ENCODE peak calls at places on chromosomes 16 and 17, in five cellular contexts. B is esophagus squamous epithelium, E is heart left ventricle, J is ovary, D is stomach. P is an unnamed sample.

GRCh38 chr17:49290690-49291326 is 60.2 kb upstream of the PHOSPHO1 start:
- DNase-seq in B (no peak), D (no peak), E (no peak), J (no peak), P (no peak)

GRCh38 chr16:55526448-55526847 is 17.6 kb downstream of the LPCAT2 start:
- DNase-seq in E (no peak), J (no peak), B (no peak), D (no peak), P (no peak)

GRCh38 chr17:33112763-33113162 is 121.1 kb downstream of the SPACA3 start:
- DNase-seq in B (no peak), E (no peak), D (no peak), J (no peak), P (no peak)

GRCh38 chr16:10183606-10183959 is 1.4 kb upstream of the GRIN2A start:
- DNase-seq in B (no peak), D (no peak), E (no peak), J (no peak), P (no peak)

GRCh38 chr16:2827481-2827790 is 2.7 kb upstream of the ZG16B start:
- DNase-seq in J (no peak), E (no peak), D (no peak), B (no peak), P (no peak)

GRCh38 chr17:7825206-7825980 is 8.6 kb upstream of the KDM6B start:
- DNase-seq in J (no peak), D (no peak), B (no peak), E (no peak), P (no peak)

GRCh38 chr17:63407741-63408330 is 38.3 kb downstream of the CYB561 start:
- DNase-seq in D (no peak), J (no peak), E (no peak), B (no peak), P (no peak)

GRCh38 chr16:3514621-3515020 is 13.8 kb downstream of the CLUAP1 start:
- DNase-seq in D (no peak), E (no peak), J (no peak), B (no peak), P (no peak)

GRCh38 chr16:53841884-53842283 is 137.9 kb downstream of the FTO start:
- DNase-seq in B (no peak), J (no peak), D (no peak), E (no peak), P (no peak)

GRCh38 chr16:29687755-29688154 is 8.8 kb downstream of the QPRT start:
- DNase-seq in J (no peak), D (no peak), B (no peak), E (no peak), P (no peak)

GRCh38 chr17:33732116-33732515 is 439.0 kb upstream of the ASIC2 start:
- DNase-seq in J (no peak), B (no peak), E (no peak), D (no peak), P (no peak)

GRCh38 chr16:47567321-47567720 is 106.2 kb downstream of the PHKB start:
- DNase-seq in J (no peak), B (no peak), D (no peak), E (no peak), P (no peak)

GRCh38 chr17:73369126-73369525 is 57.3 kb upstream of the CDC42EP4 start:
- DNase-seq in B (no peak), E (peak), J (peak), D (peak), P (peak)

GRCh38 chr17:67458203-67458602 is 81.1 kb downstream of the PITPNC1 start:
- DNase-seq in B (no peak), D (no peak), J (no peak), E (no peak), P (no peak)

GRCh38 chr17:54694287-54694887 is 206.3 kb upstream of the TOM1L1 start:
- DNase-seq in J (no peak), B (no peak), E (no peak), D (no peak), P (no peak)

GRCh38 chr17:27226611-27227234 is 67.2 kb upstream of the WSB1 start:
- DNase-seq in B (no peak), J (no peak), E (no peak), D (no peak), P (no peak)

GRCh38 chr17:48113201-48113676 is 5.7 kb downstream of the SNX11 start:
- DNase-seq in E (peak), J (no peak), B (no peak), D (no peak), P (no peak)

GRCh38 chr17:50924800-50925199 is 58.6 kb upstream of the TOB1 start:
- DNase-seq in D (no peak), J (no peak), B (no peak), E (no peak), P (no peak)

GRCh38 chr17:6713130-6713917 is at the start of gene SLC13A5:
- DNase-seq in J (peak), E (no peak), D (no peak), B (no peak), P (peak)

GRCh38 chr17:53655591-53655990 is 167.1 kb upstream of the KIF2B start:
- DNase-seq in D (no peak), E (no peak), J (no peak), B (no peak), P (no peak)

GRCh38 chr17:49294126-49294525 is 63.5 kb upstream of the PHOSPHO1 start:
- DNase-seq in E (no peak), B (no peak), J (no peak), D (no peak), P (no peak)

GRCh38 chr16:58511933-58512815 is 3.1 kb upstream of the SETD6 start:
- DNase-seq in E (peak), J (peak), D (peak), B (no peak), P (peak)

GRCh38 chr16:83501481-83501880 is 306.3 kb upstream of the HSBP1 start:
- DNase-seq in E (no peak), D (no peak), B (no peak), J (no peak), P (no peak)

GRCh38 chr16:13898233-13898632 is 21.7 kb upstream of the ERCC4 start:
- DNase-seq in E (no peak), D (no peak), B (no peak), J (no peak), P (no peak)

GRCh38 chr16:12392585-12393089 is 411.1 kb downstream of the CPPED1 start:
- DNase-seq in E (no peak), J (peak), B (no peak), D (no peak), P (peak)

GRCh38 chr17:50260501-50260911 is 13.8 kb upstream of the TMEM92 start:
- DNase-seq in B (no peak), J (peak), D (no peak), E (no peak), P (no peak)

GRCh38 chr17:2218426-2218825 is 85.2 kb downstream of the SMG6 start:
- DNase-seq in B (no peak), E (no peak), D (no peak), J (no peak), P (no peak)

GRCh38 chr17:74467221-74467951 is 952 bp downstream of the CD300A start:
- DNase-seq in E (no peak), J (no peak), B (peak), D (peak), P (no peak)

GRCh38 chr17:37744961-37745800 is at the start of gene HNF1B:
- DNase-seq in D (peak), B (no peak), J (no peak), E (no peak), P (peak)

GRCh38 chr17:8121531-8122390 is 2.1 kb downstream of the HES7 start:
- DNase-seq in J (peak), D (no peak), E (peak), B (no peak), P (no peak)

GRCh38 chr16:1929578-1930337 is 11.5 kb upstream of the HS3ST6 start:
- DNase-seq in B (peak), E (peak), D (peak), J (peak), P (peak)

GRCh38 chr17:18043491-18043890 is 4.3 kb downstream of the GID4 start:
- DNase-seq in J (no peak), B (no peak), D (no peak), E (no peak), P (no peak)

GRCh38 chr17:42928714-42929496 is 28.3 kb downstream of the G6PC1 start:
- DNase-seq in B (no peak), J (no peak), E (peak), D (peak), P (peak)

GRCh38 chr16:28110074-28110473 is 46.6 kb upstream of the GSG1L start:
- DNase-seq in B (no peak), D (peak), E (no peak), J (no peak), P (no peak)
- H3K27ac ChIP-seq in B (no peak), D (no peak), E (no peak), J (no peak), P (no peak)

GRCh38 chr16:72093448-72094265 is at the start of the genes DHX38 and TXNL4B:
- DNase-seq in B (peak), D (peak), J (peak), E (peak), P (peak)
- TF ChIP-seq POLR2A in B (no peak), D (peak), J (peak), E (peak), P (peak)

GRCh38 chr16:70730016-70730415 is 44.2 kb upstream of the MTSS2 start:
- DNase-seq in D (no peak), J (no peak), B (no peak), E (no peak), P (no peak)
- H3K27ac ChIP-seq in D (no peak), J (no peak), B (peak), E (no peak), P (no peak)

GRCh38 chr17:77781536-77781935 is 177.0 kb upstream of the TNRC6C start:
- DNase-seq in E (peak), D (no peak), J (no peak), B (no peak), P (no peak)

GRCh38 chr17:77774182-77774581 is 184.3 kb upstream of the TNRC6C start:
- DNase-seq in E (no peak), B (no peak), J (no peak), D (no peak), P (no peak)

GRCh38 chr17:77782611-77783010 is 175.9 kb upstream of the TNRC6C start:
- DNase-seq in D (no peak), J (no peak), E (no peak), B (no peak), P (no peak)

GRCh38 chr17:77779711-77780539 is 178.6 kb upstream of the TNRC6C start:
- DNase-seq in J (peak), D (no peak), B (no peak), E (peak), P (peak)

DNA sequence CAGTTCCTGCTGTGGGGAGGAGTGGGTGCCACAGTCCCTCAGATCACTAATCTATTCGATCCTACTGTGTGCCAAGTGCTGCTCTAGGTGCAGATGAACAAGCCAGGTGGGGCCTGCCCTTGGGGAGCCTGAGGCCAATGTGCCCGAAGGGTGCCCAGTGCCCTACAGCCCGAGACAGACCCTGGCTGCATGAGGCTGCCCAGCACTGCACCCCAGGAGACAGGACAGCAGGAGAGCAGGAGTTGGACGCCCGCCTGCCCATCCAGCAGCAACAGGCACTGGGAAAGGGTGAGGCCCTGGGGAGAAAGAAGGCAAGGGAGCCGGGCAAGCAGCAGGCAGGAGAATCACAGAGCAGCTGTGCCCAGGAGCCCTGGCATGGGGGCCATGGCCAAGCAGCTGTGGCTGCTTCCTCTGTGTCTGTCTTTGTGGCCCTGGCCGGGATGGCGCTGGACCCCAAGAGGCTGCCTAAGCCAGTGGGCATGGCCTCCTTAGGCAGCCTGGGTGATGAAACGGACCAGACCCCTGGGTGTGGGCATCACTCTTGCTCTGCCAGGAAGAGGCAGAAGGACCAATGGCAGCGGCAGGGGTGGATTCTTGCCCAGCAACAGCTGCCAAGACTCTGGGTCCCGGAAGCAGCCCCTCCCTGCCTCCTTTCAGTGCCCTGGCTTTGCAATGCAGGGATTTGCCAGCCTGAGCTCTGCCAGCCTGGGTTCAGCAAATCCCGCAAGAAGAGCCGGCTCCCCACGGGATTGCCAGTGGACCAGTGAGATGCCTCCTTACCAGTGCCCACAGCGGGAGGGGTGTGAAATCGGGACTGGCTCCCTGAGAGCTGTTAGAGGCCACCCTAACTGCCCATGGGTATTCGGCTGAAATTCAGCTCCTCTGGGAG is 179.6 kb upstream of the TNRC6C start:
- DNase-seq in J (peak), E (peak), B (no peak), D (peak), P (peak)
- TF ChIP-seq POLR2A in J (no peak), E (no peak), B (no peak), D (no peak), P (no peak)

DNA sequence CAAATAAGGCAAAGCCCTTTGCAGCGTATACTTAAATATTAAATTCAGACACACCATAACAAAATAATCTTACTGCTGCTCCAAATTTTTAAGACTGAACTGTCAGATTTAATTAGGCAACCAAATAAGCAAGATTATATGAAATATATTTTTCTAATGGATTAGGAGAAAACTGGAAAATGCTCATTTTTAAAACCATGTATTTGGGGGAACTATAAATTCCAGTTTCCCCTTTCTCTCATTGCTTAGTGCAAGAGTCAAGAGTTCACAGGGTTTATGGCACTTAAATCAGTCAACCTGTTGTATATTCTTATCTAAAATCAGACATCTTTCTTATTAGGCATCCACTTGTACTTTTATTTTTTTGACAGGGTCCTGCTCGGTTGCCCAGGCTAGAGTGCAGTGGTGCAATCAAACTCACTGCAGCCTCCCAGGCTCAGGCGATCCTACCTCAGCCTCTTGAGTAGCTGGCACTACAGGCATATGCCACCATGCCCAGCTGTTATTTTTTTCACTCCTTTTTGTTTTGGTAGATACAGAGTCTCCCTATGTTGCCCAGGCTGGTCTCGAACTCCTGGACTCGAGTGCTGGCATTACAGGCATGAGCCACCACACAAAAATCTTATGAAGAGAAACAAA is 2.1 kb upstream of the KANSL1 start:
- DNase-seq in B (no peak), J (no peak), E (peak), D (no peak), P (no peak)
- H3K27ac ChIP-seq in B (no peak), J (no peak), E (no peak), D (peak), P (no peak)

DNA sequence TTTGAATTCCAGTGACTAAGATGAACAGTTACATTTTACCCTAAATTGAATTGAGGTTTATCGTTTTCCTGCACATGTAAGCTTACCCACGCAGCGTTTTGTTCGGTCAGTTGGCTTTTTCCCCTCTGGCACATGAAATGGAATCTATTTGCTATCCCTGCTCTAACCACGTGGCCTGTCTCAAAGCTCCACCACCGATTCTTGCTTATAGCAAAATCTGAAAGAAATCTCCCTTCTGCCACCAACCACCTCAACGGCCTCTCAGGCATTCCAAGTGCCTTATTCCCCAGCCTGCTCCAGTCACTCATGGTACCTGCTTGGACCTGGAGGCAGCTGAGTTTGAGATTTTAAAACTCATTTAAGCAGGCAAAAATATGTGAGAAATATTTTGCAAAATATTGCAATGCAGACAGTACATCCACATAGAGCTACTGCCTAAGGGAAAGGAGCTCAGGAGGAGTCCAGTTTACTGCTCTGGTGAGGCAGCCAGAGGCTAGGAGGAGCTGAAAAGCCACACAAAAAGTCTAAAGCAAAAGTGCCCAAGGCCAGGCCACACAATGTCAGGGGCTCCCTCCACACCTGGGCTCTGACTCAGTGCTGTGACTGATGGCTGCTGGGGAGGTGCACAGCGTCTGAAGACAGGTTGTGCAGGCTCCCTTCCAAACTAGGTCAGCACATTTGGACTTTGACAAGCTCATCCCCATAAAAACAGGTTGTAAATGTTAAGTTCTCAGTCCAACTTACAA is 26.4 kb downstream of the ARHGAP17 start:
- DNase-seq in D (peak), B (no peak), E (peak), J (no peak), P (peak)
- TF ChIP-seq POLR2A in D (no peak), B (no peak), E (no peak), J (no peak), P (no peak)

GRCh38 chr17:19348806-19349205 is 13.7 kb downstream of the B9D1 start:
- DNase-seq in J (peak), D (no peak), E (no peak), B (no peak), P (no peak)
- H3K27ac ChIP-seq in J (no peak), D (no peak), E (no peak), B (peak), P (no peak)

DNA sequence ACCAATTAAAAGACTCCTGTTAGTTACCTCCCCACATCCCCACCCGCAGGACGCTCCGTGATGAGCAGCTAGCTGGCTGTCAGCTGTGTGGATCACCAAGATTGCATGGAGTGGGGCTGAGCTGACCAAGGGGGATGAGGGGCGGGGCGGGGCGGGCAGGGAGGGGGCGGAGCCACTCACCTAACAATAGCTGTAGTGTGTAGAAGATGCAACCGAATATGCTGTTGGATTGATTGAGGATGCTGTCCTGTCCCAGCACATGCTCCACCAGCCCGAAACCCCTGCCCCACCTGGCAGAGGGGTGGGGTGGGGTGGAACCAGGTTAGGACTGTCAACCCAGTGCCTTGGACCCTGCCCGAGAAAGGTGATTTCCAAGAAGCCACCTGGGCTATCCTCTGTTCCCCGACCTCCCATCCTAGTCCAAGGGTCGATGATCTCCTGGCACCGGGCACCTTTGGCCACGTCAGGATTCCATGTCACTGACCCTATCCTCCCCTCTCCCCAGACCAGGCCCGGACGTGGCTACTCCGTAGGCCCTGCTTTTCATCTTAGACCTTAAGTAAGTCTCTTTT is 1.4 kb downstream of the VKORC1 start:
- DNase-seq in E (no peak), D (no peak), B (no peak), J (no peak), P (no peak)
- TF ChIP-seq POLR2A in E (no peak), D (no peak), B (no peak), J (no peak), P (no peak)

DNA sequence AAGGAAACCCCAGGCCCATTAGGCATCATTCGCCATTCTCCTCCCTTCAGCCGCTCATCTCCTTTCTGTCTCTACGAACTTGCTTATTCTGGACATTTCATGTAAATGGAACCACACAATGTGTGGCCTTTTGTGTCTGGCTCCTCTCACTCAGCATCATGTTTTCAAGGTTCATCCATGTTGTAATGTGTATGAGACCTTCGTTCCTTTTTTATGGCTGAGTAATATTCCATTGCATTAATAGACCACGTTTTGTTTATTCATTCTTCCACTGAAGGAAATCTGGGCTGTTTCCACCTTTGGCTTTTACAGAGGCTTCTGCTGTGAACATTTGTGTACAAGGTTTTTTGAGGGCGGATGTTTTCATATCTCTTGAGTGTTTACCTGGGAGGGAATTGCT is 3.2 kb downstream of the CRISPLD2 start:
- DNase-seq in B (no peak), E (no peak), J (no peak), D (no peak), P (no peak)
- H3K27ac ChIP-seq in B (peak), E (peak), J (no peak), D (peak), P (no peak)

P was measured in body of pancreas.